ENCODE peak calls at places on chromosomes 3 and 15, in nine cellular contexts. W, D, Y, M, U, J, R, Z and X are unnamed samples.

GRCh38 chr3:110938629-110939028 is 133.0 kb upstream of the NECTIN3 start:
- DNase-seq in W (no peak), R (no peak), U (no peak), J (no peak), D (no peak), Y (no peak), M (no peak), Z (no peak), X (no peak)

GRCh38 chr3:59321881-59322540 is 272.2 kb upstream of the CFAP20DC start:
- DNase-seq in U (no peak), M (no peak), D (no peak), Z (no peak), Y (no peak), W (no peak), J (no peak), R (no peak), X (no peak)

GRCh38 chr15:67303490-67304363 is 49.1 kb downstream of the IQCH start:
- DNase-seq in Y (no peak), W (peak), U (no peak), M (no peak), R (no peak), D (no peak), Z (no peak), J (no peak), X (no peak)

GRCh38 chr15:70830615-70831014 is 23.3 kb downstream of the LARP6 start:
- DNase-seq in U (no peak), W (no peak), M (no peak), R (no peak), D (no peak), Y (no peak), Z (no peak), J (no peak), X (no peak)

GRCh38 chr3:182862159-182862860 is 69.0 kb downstream of the ATP11B start:
- DNase-seq in D (no peak), U (no peak), M (no peak), Z (no peak), J (no peak), Y (no peak), W (no peak), R (no peak), X (no peak)

GRCh38 chr15:81312790-81313543 is 11.0 kb downstream of the STARD5 start:
- DNase-seq in W (no peak), Y (no peak), U (peak), M (peak), R (peak), D (no peak), Z (peak), J (no peak), X (no peak)

GRCh38 chr15:22902981-22903380 is 64.5 kb downstream of the NIPA2 start:
- DNase-seq in R (no peak), W (no peak), M (peak), U (no peak), Y (no peak), Z (no peak), J (no peak), D (no peak), X (no peak)

GRCh38 chr3:126051741-126052140 is 32.2 kb downstream of the SLC41A3 start:
- DNase-seq in U (no peak), D (no peak), R (no peak), J (no peak), Y (no peak), M (no peak), Z (no peak), W (no peak), X (no peak)

GRCh38 chr15:76480267-76480666 is 143.7 kb downstream of the ISL2 start:
- DNase-seq in W (no peak), R (no peak), Z (no peak), D (no peak), J (no peak), M (no peak), U (no peak), Y (no peak), X (no peak)

GRCh38 chr3:62604301-62604700 is 231.0 kb upstream of the FEZF2 start:
- DNase-seq in R (peak), Y (no peak), U (no peak), D (no peak), Z (peak), W (no peak), J (no peak), M (no peak), X (no peak)

GRCh38 chr3:107928084-107928445 is 162.8 kb downstream of the CD47 start:
- DNase-seq in M (no peak), J (peak), D (no peak), Z (no peak), W (no peak), Y (no peak), R (no peak), U (no peak), X (no peak)

GRCh38 chr3:48832691-48833090 is 15.0 kb downstream of the PRKAR2A start:
- DNase-seq in Z (no peak), Y (no peak), D (no peak), R (no peak), W (no peak), M (no peak), J (no peak), U (no peak), X (no peak)